ENCODE peak calls at places on chromosomes 11 and 22, in seven cellular contexts. L, D, C, A, E, R and Z are unnamed samples.

GRCh38 chr11:71080239-71081097 is 171.9 kb downstream of the SHANK2 start:
- DNase-seq in L (peak; percentile 82), D (peak; percentile 92), C (peak; percentile 61), A (peak; percentile 59), E (peak; percentile 37), R (peak; percentile 38), Z (peak; percentile 70)

GRCh38 chr11:11370263-11371060 is 17.4 kb upstream of the CSNK2A3 start:
- DNase-seq in L (peak; percentile 10), D (no peak), C (no peak), A (no peak), E (peak; percentile 10), R (no peak), Z (no peak)

GRCh38 chr11:75347781-75348613 is 3.5 kb downstream of the ARRB1 start:
- DNase-seq in L (no peak), D (no peak), C (no peak), A (no peak), E (peak; percentile 97), R (no peak), Z (peak; percentile 96)

GRCh38 chr11:93081694-93082093 is 112.2 kb downstream of the MTNR1B start:
- DNase-seq in L (no peak), D (peak; percentile 74), C (no peak), A (no peak), E (no peak), R (no peak), Z (no peak)

GRCh38 chr11:2449548-2450320 is 4.9 kb downstream of the KCNQ1 start:
- DNase-seq in L (no peak), D (no peak), C (no peak), A (no peak), E (no peak), R (peak; percentile 27), Z (no peak)

GRCh38 chr11:131938321-131938751 is 567.9 kb downstream of the NTM start:
- DNase-seq in L (peak; percentile 37), D (no peak), C (no peak), A (no peak), E (peak; percentile 45), R (no peak), Z (no peak)

GRCh38 chr11:838441-839279 is 3.7 kb downstream of the POLR2L start:
- DNase-seq in L (no peak), D (peak; percentile 47), C (peak; percentile 68), A (no peak), E (no peak), R (no peak), Z (peak; percentile 84)

GRCh38 chr22:36367066-36367465 is 20.7 kb downstream of the MYH9 start:
- DNase-seq in L (no peak), D (no peak), C (no peak), A (no peak), E (no peak), R (no peak), Z (no peak)

GRCh38 chr22:35656284-35656752 is 8.1 kb downstream of the APOL6 start:
- DNase-seq in L (no peak), D (no peak), C (no peak), A (no peak), E (no peak), R (no peak), Z (no peak)

GRCh38 chr11:45155058-45155551 is 8.7 kb downstream of the PRDM11 start:
- DNase-seq in L (no peak), D (no peak), C (no peak), A (no peak), E (no peak), R (no peak), Z (no peak)

GRCh38 chr11:78562398-78562797 is 12.3 kb downstream of the NARS2 start:
- DNase-seq in L (no peak), D (peak; percentile 11), C (no peak), A (no peak), E (peak; percentile 79), R (no peak), Z (peak; percentile 62)

GRCh38 chr11:2761131-2762030 is 61.6 kb upstream of the KCNQ1OT1 start:
- DNase-seq in L (no peak), D (no peak), C (peak; percentile 7), A (no peak), E (no peak), R (peak; percentile 27), Z (no peak)

GRCh38 chr11:117980280-117980679 is 5.9 kb upstream of the IL10RA start:
- DNase-seq in L (no peak), D (no peak), C (no peak), A (no peak), E (no peak), R (no peak), Z (no peak)
- H3K4me3 ChIP-seq in L (no peak overlapping the region), D (no peak overlapping the region), C (no peak overlapping the region), A (no peak overlapping the region), E (no peak overlapping the region), R (no peak overlapping the region), Z (no peak overlapping the region)

GRCh38 chr22:41341012-41341411 is 39.7 kb downstream of the ZC3H7B start:
- DNase-seq in L (no peak), D (no peak), C (no peak), A (no peak), E (no peak), R (no peak), Z (no peak)
- TF ChIP-seq CTCF in L (no peak), D (no peak), C (no peak), A (no peak), E (no peak), R (no peak), Z (no peak)

DNA sequence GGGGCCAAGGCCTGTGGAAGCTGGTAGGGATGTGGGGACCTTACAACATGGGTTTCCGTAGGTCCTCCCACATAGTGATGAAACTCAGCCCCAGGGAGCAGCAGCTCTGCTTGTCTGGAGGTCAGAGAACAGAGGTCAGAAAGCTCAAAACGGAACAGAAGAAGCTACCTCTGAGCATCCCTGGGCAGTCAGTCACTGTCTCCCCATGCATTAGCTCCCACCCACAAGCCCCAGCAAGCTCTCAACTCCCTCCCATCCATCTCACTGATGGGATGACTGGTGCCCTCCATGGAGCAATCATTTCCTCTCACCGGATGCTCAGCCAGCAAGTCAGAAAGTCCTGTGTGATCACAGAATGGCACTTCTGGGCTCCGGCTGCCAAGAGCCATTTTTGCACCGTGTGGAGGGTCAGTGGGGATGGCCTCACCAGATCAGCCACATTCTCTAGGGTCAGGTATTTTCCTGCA is 1.9 kb downstream of the TPP1 start:
- DNase-seq in L (no peak), D (no peak), C (no peak), A (no peak), E (no peak), R (no peak), Z (no peak)
- H3K4me3 ChIP-seq in L (no peak overlapping the region), D (no peak overlapping the region), C (no peak overlapping the region), A (peak overlapping the region; percentile 100), E (no peak overlapping the region), R (peak overlapping the region; percentile 82), Z (peak overlapping the region; percentile 93)

GRCh38 chr11:36304349-36304748 is 8.3 kb downstream of the PRR5L start:
- DNase-seq in L (no peak), D (no peak), C (no peak), A (no peak), E (no peak), R (no peak), Z (no peak)

GRCh38 chr11:36309779-36310178 is 13.7 kb downstream of the PRR5L start:
- DNase-seq in L (no peak), D (no peak), C (no peak), A (no peak), E (no peak), R (no peak), Z (no peak)

GRCh38 chr11:36305047-36305446 is 9.0 kb downstream of the PRR5L start:
- DNase-seq in L (no peak), D (no peak), C (no peak), A (no peak), E (no peak), R (no peak), Z (no peak)

GRCh38 chr11:36308577-36308976 is 12.5 kb downstream of the PRR5L start:
- DNase-seq in L (no peak), D (no peak), C (no peak), A (no peak), E (peak; percentile 49), R (no peak), Z (no peak)

GRCh38 chr11:36306888-36307287 is 10.8 kb downstream of the PRR5L start:
- DNase-seq in L (no peak), D (peak; percentile 66), C (no peak), A (no peak), E (peak; percentile 53), R (no peak), Z (no peak)
- TF ChIP-seq CTCF in L (peak; percentile 3), D (peak; percentile 69), C (no peak), A (no peak), E (peak; percentile 64), R (peak; percentile 11), Z (peak; percentile 56)